ENCODE peak calls at places on chromosomes 3 and 15, in eight cellular contexts. E, X, Q, U, F, Y, O and N are unnamed samples.

GRCh38 chr3:187264946-187265345 is 26.6 kb downstream of the MASP1 start:
- DNase-seq in E (no peak), X (no peak), Q (no peak), U (no peak), F (no peak), Y (peak; percentile 43), O (peak; percentile 45), N (no peak)

GRCh38 chr15:85100186-85100937 is 118.7 kb downstream of the PDE8A start:
- DNase-seq in E (peak; percentile 91), X (no peak), Q (no peak), U (no peak), F (no peak), Y (peak; percentile 10), O (no peak), N (no peak)

GRCh38 chr15:72231847-72232461 is 964 bp upstream of the PKM start:
- DNase-seq in E (no peak), X (no peak), Q (no peak), U (peak; percentile 83), F (no peak), Y (peak; percentile 81), O (peak; percentile 76), N (peak; percentile 61)

GRCh38 chr3:99862208-99862607 is 44.5 kb downstream of the CMSS1 start:
- DNase-seq in E (no peak), X (no peak), Q (no peak), U (peak; percentile 15), F (no peak), Y (peak; percentile 89), O (peak; percentile 77), N (no peak)

GRCh38 chr3:112351823-112352222 is 18.9 kb downstream of the CD200 start:
- DNase-seq in E (no peak), X (no peak), Q (no peak), U (no peak), F (no peak), Y (no peak), O (no peak), N (no peak)

GRCh38 chr15:31083394-31083790 is 18.1 kb downstream of the TRPM1 start:
- DNase-seq in E (peak; percentile 55), X (no peak), Q (no peak), U (no peak), F (peak; percentile 75), Y (peak; percentile 35), O (no peak), N (no peak)

GRCh38 chr3:8755564-8756237 is 13.7 kb downstream of the OXTR start:
- DNase-seq in E (no peak), X (no peak), Q (no peak), U (no peak), F (no peak), Y (no peak), O (no peak), N (no peak)

GRCh38 chr3:149009732-149010131 is 18.4 kb downstream of the GYG1 start:
- DNase-seq in E (no peak), X (no peak), Q (no peak), U (no peak), F (no peak), Y (peak; percentile 37), O (no peak), N (no peak)

GRCh38 chr3:18740631-18741583 is 315.8 kb upstream of the SATB1 start:
- DNase-seq in E (no peak), X (no peak), Q (no peak), U (no peak), F (no peak), Y (no peak), O (no peak), N (peak; percentile 48)

GRCh38 chr3:102484384-102484783 is 49.6 kb downstream of the ZPLD1 start:
- DNase-seq in E (no peak), X (no peak), Q (no peak), U (no peak), F (no peak), Y (no peak), O (no peak), N (no peak)

GRCh38 chr3:136631424-136631823 is 120.8 kb downstream of the STAG1 start:
- DNase-seq in E (no peak), X (no peak), Q (no peak), U (no peak), F (no peak), Y (no peak), O (no peak), N (no peak)

GRCh38 chr3:177440456-177441105 is 243.3 kb upstream of the TBL1XR1 start:
- DNase-seq in E (no peak), X (no peak), Q (no peak), U (no peak), F (no peak), Y (no peak), O (no peak), N (no peak)